ENCODE peak calls at places on chromosome 14, in four cellular contexts. I is psoas muscle, R is LoVo, W is posterior cingulate gyrus. P is an unnamed sample.

GRCh38 chr14:90281766-90282165 is 25.4 kb downstream of the PSMC1 start:
- DNase-seq in I (no peak), W (no peak), R (no peak), P (no peak)

GRCh38 chr14:93954900-93955891 is 21.2 kb downstream of the ASB2 start:
- DNase-seq in I (peak), W (peak), R (no peak), P (peak)

GRCh38 chr14:68181395-68182326 is 362.1 kb downstream of the RAD51B start:
- DNase-seq in R (peak), W (no peak), I (no peak), P (no peak)

GRCh38 chr14:104604461-104605449 is at the start of gene TMEM179:
- DNase-seq in I (no peak), R (no peak), W (peak), P (peak)

GRCh38 chr14:73245401-73246325 is 8.4 kb downstream of the PAPLN start:
- DNase-seq in W (peak), I (peak), R (no peak), P (peak)

GRCh38 chr14:101108579-101109346 is 205.2 kb upstream of the RTL1 start:
- DNase-seq in W (no peak), I (peak), R (no peak), P (no peak)

GRCh38 chr14:53183071-53183470 is 29.9 kb upstream of the DDHD1 start:
- DNase-seq in W (no peak), R (no peak), I (no peak), P (no peak)

GRCh38 chr14:53955671-53956426 is 776 bp downstream of the BMP4 start:
- DNase-seq in I (peak), W (peak), R (peak), P (peak)

GRCh38 chr14:24339284-24340151 is at the start of gene RIPK3:
- DNase-seq in R (peak), I (peak), W (peak), P (peak)

GRCh38 chr14:55138091-55138490 is 9.0 kb downstream of the LGALS3 start:
- DNase-seq in R (no peak), I (no peak), W (no peak), P (no peak)

GRCh38 chr14:38616959-38617358 is 361.1 kb upstream of the CLEC14A start:
- DNase-seq in W (peak), R (no peak), I (no peak), P (peak)